ENCODE peak calls at places on chromosomes 6 and 20, in six cellular contexts. S is mammary epithelial cell, D is fibroblast of pulmonary artery, M is astrocyte, Z is left lung, F is Panc1. U is an unnamed sample.

GRCh38 chr6:169452117-169452868 is 198.6 kb upstream of the THBS2 start:
- DNase-seq in S (peak), F (peak), Z (peak), D (peak), M (peak), U (peak)

GRCh38 chr6:53984163-53984562 is 127.1 kb upstream of the MLIP start:
- DNase-seq in F (peak), M (peak), D (peak), S (peak), Z (no peak), U (no peak)

GRCh38 chr6:26411751-26412150 is 9.7 kb downstream of the BTN3A1 start:
- DNase-seq in M (no peak), Z (no peak), S (peak), F (no peak), D (no peak), U (no peak)

GRCh38 chr6:150550244-150550643 is 49.4 kb upstream of the PLEKHG1 start:
- DNase-seq in M (no peak), F (no peak), D (no peak), Z (no peak), S (no peak), U (no peak)

GRCh38 chr6:90753820-90754604 is 167.1 kb upstream of the MAP3K7 start:
- DNase-seq in M (no peak), Z (no peak), F (no peak), S (no peak), D (no peak), U (no peak)

GRCh38 chr20:54025166-54025835 is 45.1 kb downstream of the BCAS1 start:
- DNase-seq in S (no peak), Z (no peak), M (peak), F (no peak), D (peak), U (no peak)

GRCh38 chr20:16919841-16920240 is 171.7 kb downstream of the OTOR start:
- DNase-seq in D (no peak), S (no peak), F (no peak), M (no peak), Z (no peak), U (no peak)

GRCh38 chr6:118722820-118723526 is 71.6 kb upstream of the CEP85L start:
- DNase-seq in M (no peak), S (peak), F (no peak), Z (no peak), D (no peak), U (no peak)

GRCh38 chr20:49762940-49763766 is 49.5 kb upstream of the B4GALT5 start:
- DNase-seq in M (no peak), S (peak), Z (no peak), D (no peak), F (no peak), U (no peak)

GRCh38 chr6:117233146-117233545 is 32.2 kb upstream of the VGLL2 start:
- DNase-seq in S (no peak), F (no peak), D (peak), Z (no peak), M (peak), U (no peak)

DNA sequence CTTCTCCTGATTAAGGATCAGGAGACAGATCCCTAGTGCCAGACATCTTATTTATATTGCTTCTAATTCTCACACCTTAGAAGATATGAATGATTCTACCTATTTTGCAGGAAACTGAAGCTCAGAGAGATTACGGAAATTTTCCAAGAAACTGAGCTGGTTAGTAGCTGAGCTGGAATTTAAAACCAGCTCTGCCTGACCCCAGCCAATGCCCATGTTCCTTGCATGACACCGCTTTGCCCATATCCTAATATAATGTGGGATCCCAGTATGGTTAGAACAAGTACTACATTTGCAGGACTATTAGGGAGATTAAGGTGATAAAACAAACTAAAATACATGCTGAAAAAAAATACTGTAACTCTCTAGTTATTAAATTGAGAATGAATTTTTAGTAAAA is 1.9 kb downstream of the TMEM30A start:
- DNase-seq in F (no peak), M (no peak), Z (no peak), S (no peak), D (no peak), U (no peak)
- TF ChIP-seq CTCF in F (no peak), M (no peak), Z (no peak), S (no peak), D (no peak), U (no peak)

GRCh38 chr20:44526129-44526528 is 4.3 kb upstream of the SERINC3 start:
- DNase-seq in M (peak), D (peak), Z (no peak), S (peak), F (no peak), U (no peak)

GRCh38 chr20:44523746-44524145 is 1.9 kb upstream of the SERINC3 start:
- DNase-seq in F (no peak), Z (no peak), D (no peak), S (no peak), M (no peak), U (no peak)

GRCh38 chr20:44517454-44517853 is 4.4 kb downstream of the SERINC3 start:
- DNase-seq in S (no peak), M (no peak), Z (no peak), F (no peak), D (no peak), U (no peak)

GRCh38 chr20:44522841-44523240 is 971 bp upstream of the SERINC3 start:
- DNase-seq in F (no peak), M (no peak), S (no peak), D (no peak), Z (no peak), U (no peak)

DNA sequence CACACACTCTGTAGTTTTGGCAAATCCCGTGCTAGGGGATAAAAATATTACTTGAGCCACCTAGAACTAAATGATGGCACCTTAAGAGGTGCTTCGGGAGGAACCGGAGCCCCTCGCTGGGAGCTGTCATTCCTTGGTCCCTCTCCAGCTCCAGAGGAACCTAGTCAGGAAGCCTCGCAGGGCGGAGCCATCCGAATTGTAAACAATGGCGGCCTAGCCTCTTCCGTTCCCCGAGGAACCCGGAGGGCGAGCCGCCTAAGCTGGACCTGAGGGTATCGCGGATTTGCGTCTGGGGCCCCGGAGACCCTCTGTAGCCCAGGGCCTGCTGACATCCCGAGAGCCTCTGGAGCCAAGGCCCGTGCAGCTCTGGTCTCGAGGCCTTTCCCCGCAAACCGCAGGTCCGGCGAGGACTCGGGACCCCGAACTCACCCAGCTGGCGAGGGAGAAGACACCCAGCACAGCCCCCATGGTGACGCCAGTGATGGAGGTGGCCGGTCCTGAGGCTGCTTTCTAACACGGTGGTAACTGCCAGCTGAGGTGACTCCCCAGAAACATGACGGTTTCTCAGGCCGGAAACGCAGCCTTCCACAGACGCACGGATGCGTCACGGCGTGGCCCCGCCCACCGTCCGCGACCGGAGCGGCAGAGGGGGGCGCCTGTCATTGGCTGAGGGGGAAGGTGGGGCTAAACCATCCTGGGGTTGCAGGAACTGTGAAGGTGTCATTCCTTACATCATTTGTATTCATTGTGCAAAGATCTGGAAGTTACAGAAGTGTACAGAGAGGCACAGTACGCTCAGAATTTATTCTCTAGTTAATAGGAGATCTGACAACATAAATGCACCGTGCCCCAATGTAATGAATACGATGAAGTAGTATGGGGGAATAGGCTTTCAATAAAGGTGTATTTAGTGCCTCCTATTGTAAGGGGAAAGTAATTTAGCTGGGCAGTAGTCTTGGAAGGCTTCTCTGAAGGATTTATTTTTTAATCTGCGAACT is at the start of gene SERINC3:
- DNase-seq in F (peak), Z (peak), M (peak), S (peak), D (peak), U (peak)
- TF ChIP-seq CTCF in F (no peak), Z (no peak), M (peak), S (no peak), D (peak), U (no peak)

GRCh38 chr6:136024711-136025110 is 173.2 kb downstream of the PDE7B start:
- DNase-seq in S (no peak), Z (no peak), F (no peak), M (no peak), D (peak), U (no peak)
- TF ChIP-seq CTCF in S (no peak), Z (no peak), F (no peak), M (no peak), D (no peak), U (no peak)

DNA sequence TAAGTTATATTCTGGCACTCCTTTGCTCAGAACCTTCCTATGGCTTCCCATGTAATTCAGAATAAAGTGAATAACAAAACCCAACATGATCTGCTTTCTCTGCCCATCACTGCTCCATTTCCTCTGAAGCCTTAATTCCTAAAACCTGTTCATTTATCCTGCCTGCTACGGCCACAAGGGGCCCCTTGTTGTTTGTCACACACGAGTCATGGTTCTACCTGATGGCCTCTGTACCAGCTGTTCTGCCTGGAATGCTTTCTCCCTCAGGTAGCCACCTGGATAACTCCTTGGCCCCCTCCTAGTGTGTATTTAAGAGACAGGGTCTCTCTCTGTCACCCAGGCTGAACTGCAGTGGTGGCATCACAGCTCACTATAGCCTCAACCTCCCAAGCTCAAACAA is 26.8 kb downstream of the ERGIC3 start:
- DNase-seq in M (no peak), Z (no peak), S (peak), F (no peak), D (no peak), U (no peak)
- TF ChIP-seq CTCF in M (no peak), Z (no peak), S (peak), F (no peak), D (peak), U (no peak)

DNA sequence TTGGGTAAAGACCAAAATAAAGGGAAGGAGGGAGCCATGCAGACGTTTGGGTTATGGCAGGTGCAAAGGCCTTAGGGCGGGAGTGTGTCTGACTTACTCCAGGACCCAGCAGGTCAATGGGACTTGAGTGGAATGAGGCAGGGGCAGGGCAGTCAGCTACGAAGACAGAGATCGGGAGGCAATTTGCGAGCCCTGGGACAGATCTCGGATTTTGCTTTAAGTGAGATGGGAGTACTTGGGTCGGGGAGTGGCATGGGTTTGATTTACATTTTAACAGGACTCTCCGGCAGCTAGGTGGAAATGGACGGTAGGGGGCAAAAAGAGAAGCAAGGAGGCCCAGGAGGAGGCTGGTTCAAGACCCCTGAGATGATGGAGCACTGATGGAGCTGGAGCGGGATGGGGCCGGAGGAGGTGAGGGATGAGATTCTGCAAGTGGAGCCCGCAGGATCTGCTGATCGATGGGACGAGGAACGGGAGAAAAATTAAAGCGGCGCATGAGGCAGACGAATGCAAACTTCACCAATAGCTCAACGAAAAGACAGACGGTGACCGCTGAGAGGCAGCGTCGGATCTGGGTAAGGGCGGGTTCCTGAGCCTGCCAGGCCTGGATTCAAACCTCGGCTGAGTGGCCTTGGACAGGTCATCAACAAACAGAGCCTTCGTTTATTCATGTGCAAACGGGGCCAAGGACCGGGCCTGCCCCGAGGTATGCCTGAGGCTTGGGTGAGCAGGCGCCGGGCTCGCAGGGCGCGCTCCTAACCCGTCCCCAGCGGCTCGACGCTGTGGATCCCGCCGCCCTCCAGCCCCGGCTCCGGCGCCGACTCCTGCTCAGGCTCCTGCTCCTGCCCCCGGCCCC is 774 bp upstream of the RBCK1 start:
- DNase-seq in Z (peak), S (peak), M (peak), D (peak), F (peak), U (peak)
- TF ChIP-seq CTCF in Z (no peak), S (peak), M (peak), D (peak), F (no peak), U (no peak)

GRCh38 chr6:125746731-125747588 is 2.5 kb upstream of the HEY2 start:
- DNase-seq in M (peak), D (peak), F (no peak), S (peak), Z (peak), U (no peak)
- TF ChIP-seq CTCF in M (peak), D (no peak), F (peak), S (no peak), Z (no peak), U (no peak)

DNA sequence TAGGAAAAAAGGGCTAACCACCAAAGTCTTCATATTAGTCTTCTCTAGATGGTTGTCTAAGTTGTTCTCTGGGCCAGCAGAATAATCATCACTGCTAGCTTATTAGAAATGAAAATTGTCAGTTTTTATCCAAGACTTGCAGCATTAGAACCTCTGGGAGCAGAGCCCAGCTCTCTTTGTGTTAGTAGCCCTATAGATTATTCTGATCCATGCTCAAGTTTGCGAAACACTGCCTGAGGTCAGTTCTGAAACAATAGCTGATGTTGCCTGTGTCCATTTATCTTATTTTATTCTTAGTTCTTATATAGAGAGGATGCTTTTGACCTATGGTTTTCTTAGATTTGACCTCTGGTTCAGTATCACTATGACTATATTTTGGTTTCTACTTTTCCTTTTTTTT is 66.9 kb downstream of the BCKDHB start:
- DNase-seq in F (no peak), D (peak), Z (no peak), M (no peak), S (no peak), U (no peak)
- TF ChIP-seq CTCF in F (no peak), D (no peak), Z (no peak), M (no peak), S (no peak), U (no peak)

GRCh38 chr20:62961799-62962198 is 9.3 kb downstream of the SLC17A9 start:
- DNase-seq in M (no peak), S (no peak), Z (no peak), D (no peak), F (no peak), U (no peak)

GRCh38 chr20:62962221-62962879 is 9.8 kb downstream of the SLC17A9 start:
- DNase-seq in D (no peak), F (no peak), S (no peak), Z (no peak), M (no peak), U (no peak)

GRCh38 chr20:62959998-62960436 is 7.5 kb downstream of the SLC17A9 start:
- DNase-seq in F (no peak), S (no peak), D (no peak), Z (no peak), M (no peak), U (no peak)

GRCh38 chr20:62962891-62963613 is 10.5 kb downstream of the SLC17A9 start:
- DNase-seq in D (no peak), M (no peak), F (no peak), Z (no peak), S (no peak), U (no peak)

DNA sequence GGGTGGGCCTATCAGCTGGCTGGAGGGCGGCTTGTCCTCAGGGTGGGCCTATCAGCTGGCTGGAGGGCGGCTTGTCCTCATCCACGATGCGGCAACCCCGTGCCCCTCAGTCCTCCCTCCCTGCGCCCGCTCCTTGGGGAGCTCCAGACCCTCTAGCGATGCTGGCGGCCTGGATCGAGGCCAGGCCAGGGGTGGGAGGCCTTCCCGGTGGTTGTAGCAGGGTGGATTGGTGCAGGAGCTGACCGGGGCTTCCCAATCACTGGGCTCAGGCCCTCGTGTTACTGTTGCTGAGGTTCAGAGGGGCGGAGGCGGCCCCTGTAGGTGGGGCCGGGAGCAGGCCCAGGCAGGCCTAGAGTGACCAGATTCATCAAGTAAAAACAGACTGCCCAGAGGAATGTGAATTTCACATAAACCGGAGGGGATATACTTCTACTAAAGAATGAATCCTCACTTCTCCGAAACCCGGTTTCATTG is 8.8 kb downstream of the SLC17A9 start:
- DNase-seq in F (no peak), S (peak), Z (no peak), D (no peak), M (no peak), U (no peak)
- TF ChIP-seq CTCF in F (no peak), S (no peak), Z (no peak), D (no peak), M (no peak), U (no peak)

DNA sequence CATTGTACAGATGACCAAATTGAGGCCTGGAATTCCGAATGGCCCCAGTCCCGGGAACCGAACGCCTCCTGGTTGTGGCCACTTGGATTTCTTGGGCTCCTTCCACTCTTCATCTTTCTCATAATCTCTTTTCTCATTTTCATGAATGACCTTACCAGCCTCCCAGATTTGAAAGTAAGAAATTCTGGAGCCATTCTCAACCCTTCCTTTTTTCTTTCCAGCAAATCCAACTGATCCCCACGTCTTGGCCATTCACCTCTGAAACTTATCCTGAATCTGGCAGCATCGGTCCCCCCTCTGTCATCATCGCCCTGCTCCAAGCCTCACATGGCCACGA is 5.9 kb upstream of the SLC12A5 start:
- DNase-seq in M (no peak), F (no peak), Z (no peak), S (no peak), D (no peak), U (no peak)
- TF ChIP-seq CTCF in M (no peak), F (no peak), Z (no peak), S (no peak), D (no peak), U (no peak)

GRCh38 chr6:152874846-152875568 is 107.8 kb downstream of the FBXO5 start:
- DNase-seq in S (no peak), D (no peak), F (no peak), M (no peak), Z (no peak), U (no peak)
- TF ChIP-seq CTCF in S (no peak), D (no peak), F (no peak), M (no peak), Z (no peak), U (no peak)

U was measured in omental fat pad.